ENCODE peak calls at places on chromosomes 4 and X, in six cellular contexts. I, N, O, Q, E and W are unnamed samples.
A peak's percentile ranks its signal among the peaks of the same experiment; 100 is the strongest.

GRCh38 chr4:18689308-18689915 is 667.9 kb upstream of the LCORL start:
- DNase-seq in I (peak; percentile 78), N (peak; percentile 44), O (peak; percentile 2), Q (no peak), E (peak; percentile 65), W (peak; percentile 77)

GRCh38 chr4:30912098-30912719 is 192.0 kb downstream of the PCDH7 start:
- DNase-seq in I (peak; percentile 20), N (no peak), O (no peak), Q (no peak), E (no peak), W (peak; percentile 25)

GRCh38 chrX:17007134-17007768 is 60.8 kb downstream of the REPS2 start:
- DNase-seq in I (peak; percentile 43), N (no peak), O (no peak), Q (no peak), E (no peak), W (peak; percentile 23)

GRCh38 chrX:13685126-13685763 is 3.7 kb upstream of the RAB9A start:
- DNase-seq in I (no peak), N (no peak), O (no peak), Q (no peak), E (no peak), W (no peak)

GRCh38 chrX:14030248-14030592 is 528 bp upstream of the GEMIN8 start:
- DNase-seq in I (peak; percentile 44), N (no peak), O (no peak), Q (no peak), E (no peak), W (peak; percentile 44)

GRCh38 chr4:168630445-168631187 is 133.8 kb downstream of the PALLD start:
- DNase-seq in I (peak; percentile 33), N (no peak), O (no peak), Q (no peak), E (no peak), W (peak; percentile 52)

GRCh38 chrX:2547746-2548145 is 47.0 kb upstream of the DHRSX start:
- DNase-seq in I (no peak), N (no peak), O (no peak), Q (no peak), E (no peak), W (no peak)

GRCh38 chr4:6727081-6727942 is 11.3 kb downstream of the BLOC1S4 start:
- DNase-seq in I (no peak), N (no peak), O (no peak), Q (no peak), E (no peak), W (no peak)

GRCh38 chr4:78666830-78667258 is 109.3 kb upstream of the BMP2K start:
- DNase-seq in I (no peak), N (no peak), O (no peak), Q (no peak), E (no peak), W (no peak)

GRCh38 chr4:120769227-120769626 is 153.3 kb downstream of the PRDM5 start:
- DNase-seq in I (peak; percentile 94), N (peak; percentile 16), O (no peak), Q (no peak), E (no peak), W (peak; percentile 82)

GRCh38 chrX:8042304-8042703 is 115.1 kb upstream of the PNPLA4 start:
- DNase-seq in I (no peak), N (no peak), O (no peak), Q (no peak), E (no peak), W (no peak)

GRCh38 chr4:54484361-54484760 is 173.4 kb upstream of the KIT start:
- DNase-seq in I (no peak), N (no peak), O (no peak), Q (no peak), E (no peak), W (no peak)

GRCh38 chr4:85084371-85085170 is 118.1 kb upstream of the WDFY3 start:
- DNase-seq in I (peak; percentile 83), N (peak; percentile 75), O (no peak), Q (no peak), E (peak; percentile 26), W (peak; percentile 87)

GRCh38 chr4:42331914-42332368 is 65.3 kb upstream of the SHISA3 start:
- DNase-seq in I (peak; percentile 81), N (peak; percentile 24), O (no peak), Q (no peak), E (no peak), W (peak; percentile 61)

GRCh38 chrX:46959985-46960700 is 47.9 kb downstream of the JADE3 start:
- DNase-seq in I (no peak), N (no peak), O (no peak), Q (no peak), E (no peak), W (no peak)

GRCh38 chr4:14640476-14640875 is 361.8 kb upstream of the CPEB2 start:
- DNase-seq in I (no peak), N (no peak), O (no peak), Q (no peak), E (no peak), W (no peak)

GRCh38 chr4:65521666-65522065 is 148.6 kb downstream of the EPHA5 start:
- DNase-seq in I (no peak), N (no peak), O (no peak), Q (no peak), E (no peak), W (no peak)
- H3K9me3 ChIP-seq in I (no peaks in the 10 kb centered on the region), N (peaks cover 12% of the 10 kb centered on the region), O (peaks cover 4% of the 10 kb centered on the region), Q (no peaks in the 10 kb centered on the region), E (no peaks in the 10 kb centered on the region), W (no peaks in the 10 kb centered on the region)

DNA sequence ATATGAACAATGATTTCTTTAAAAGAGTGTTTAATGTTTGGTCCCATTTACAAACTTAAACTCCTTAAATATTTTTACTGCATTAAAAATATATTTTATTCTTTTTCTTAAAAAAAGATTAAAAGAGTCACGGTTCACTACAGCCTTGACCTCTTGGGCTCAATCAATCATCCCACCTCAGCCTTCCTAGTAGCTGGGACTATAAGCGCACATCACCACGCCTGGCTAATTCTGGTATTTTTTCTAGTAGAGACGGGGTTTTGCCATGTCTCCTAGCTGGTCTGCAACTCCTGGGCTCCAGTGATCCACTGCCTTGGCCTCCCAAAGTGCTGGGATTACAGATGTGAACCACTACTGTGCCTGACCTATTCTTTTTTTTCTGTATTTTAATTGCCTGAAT is 104.7 kb upstream of the TLR2 start:
- DNase-seq in I (no peak), N (no peak), O (no peak), Q (no peak), E (no peak), W (no peak)
- H3K27ac ChIP-seq in I (no peak overlapping the region), N (no peak overlapping the region), O (no peak overlapping the region), Q (no peak overlapping the region), E (no peak overlapping the region), W (no peak overlapping the region)

GRCh38 chrX:44945736-44946135 is 72.7 kb downstream of the KDM6A start:
- DNase-seq in I (no peak), N (no peak), O (no peak), Q (no peak), E (no peak), W (no peak)
- H3K9me3 ChIP-seq in I (no peaks in the 10 kb centered on the region), N (peaks cover 4% of the 10 kb centered on the region), O (no peaks in the 10 kb centered on the region), Q (peaks cover 9% of the 10 kb centered on the region), E (no peaks in the 10 kb centered on the region), W (no peaks in the 10 kb centered on the region)

GRCh38 chr4:55865228-55865806 is 11.9 kb downstream of the EXOC1 start:
- DNase-seq in I (peak; percentile 62), N (no peak), O (no peak), Q (no peak), E (no peak), W (peak; percentile 50)
- H3K27ac ChIP-seq in I (peak overlapping the region; percentile 75), N (no peak overlapping the region), O (no peak overlapping the region), Q (no peak overlapping the region), E (peak overlapping the region; percentile 15), W (no peak overlapping the region)

GRCh38 chr4:20044936-20045335 is 206.8 kb upstream of the SLIT2 start:
- DNase-seq in I (no peak), N (no peak), O (no peak), Q (no peak), E (no peak), W (no peak)

GRCh38 chr4:20043992-20044391 is 207.7 kb upstream of the SLIT2 start:
- DNase-seq in I (peak; percentile 35), N (no peak), O (no peak), Q (no peak), E (no peak), W (no peak)

GRCh38 chr4:20042769-20043168 is 208.9 kb upstream of the SLIT2 start:
- DNase-seq in I (no peak), N (no peak), O (no peak), Q (no peak), E (no peak), W (no peak)

GRCh38 chr4:20044502-20044911 is 207.2 kb upstream of the SLIT2 start:
- DNase-seq in I (peak; percentile 77), N (no peak), O (no peak), Q (no peak), E (no peak), W (no peak)

GRCh38 chr4:20041838-20042237 is 209.9 kb upstream of the SLIT2 start:
- DNase-seq in I (no peak), N (no peak), O (no peak), Q (no peak), E (no peak), W (no peak)
- H3K9me3 ChIP-seq in I (no peaks in the 10 kb centered on the region), N (no peaks in the 10 kb centered on the region), O (no peaks in the 10 kb centered on the region), Q (no peaks in the 10 kb centered on the region), E (no peaks in the 10 kb centered on the region), W (no peaks in the 10 kb centered on the region)

GRCh38 chrX:83004012-83004411 is 504.1 kb upstream of the POU3F4 start:
- DNase-seq in I (no peak), N (no peak), O (no peak), Q (no peak), E (no peak), W (no peak)
- H3K27ac ChIP-seq in I (no peak overlapping the region), N (no peak overlapping the region), O (no peak overlapping the region), Q (no peak overlapping the region), E (no peak overlapping the region), W (no peak overlapping the region)

DNA sequence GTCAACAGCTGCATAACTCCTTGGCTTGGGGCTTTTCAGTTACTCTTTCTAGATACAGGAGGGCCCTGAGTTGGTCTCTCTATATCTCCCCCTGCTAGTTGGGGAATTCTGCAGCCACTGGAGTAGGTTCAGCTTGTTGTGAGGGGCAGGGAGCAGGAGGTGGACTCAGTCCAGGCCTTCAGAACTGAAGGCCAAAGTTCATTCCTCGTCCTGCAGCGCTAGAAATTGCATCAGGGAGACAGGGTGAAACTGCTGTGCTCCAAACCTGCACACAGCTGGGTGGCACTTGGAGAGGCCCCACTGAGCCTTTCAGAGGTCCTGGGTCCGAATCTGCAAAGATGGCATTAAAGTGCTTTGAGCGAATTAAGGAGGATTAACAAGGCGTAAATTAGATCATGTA is 24.9 kb upstream of the TRIM60 start:
- DNase-seq in I (no peak), N (no peak), O (no peak), Q (no peak), E (no peak), W (no peak)
- H3K9me3 ChIP-seq in I (no peaks in the 10 kb centered on the region), N (no peaks in the 10 kb centered on the region), O (no peaks in the 10 kb centered on the region), Q (no peaks in the 10 kb centered on the region), E (no peaks in the 10 kb centered on the region), W (no peaks in the 10 kb centered on the region)

GRCh38 chr4:107814758-107815552 is 9.8 kb upstream of the SGMS2 start:
- DNase-seq in I (no peak), N (no peak), O (no peak), Q (no peak), E (no peak), W (no peak)
- H3K27ac ChIP-seq in I (no peak overlapping the region), N (no peak overlapping the region), O (no peak overlapping the region), Q (no peak overlapping the region), E (no peak overlapping the region), W (no peak overlapping the region)

GRCh38 chr4:11599044-11599443 is 170.3 kb upstream of the HS3ST1 start:
- DNase-seq in I (no peak), N (no peak), O (no peak), Q (no peak), E (no peak), W (no peak)
- H3K9me3 ChIP-seq in I (no peaks in the 10 kb centered on the region), N (no peaks in the 10 kb centered on the region), O (no peaks in the 10 kb centered on the region), Q (no peaks in the 10 kb centered on the region), E (no peaks in the 10 kb centered on the region), W (no peaks in the 10 kb centered on the region)